ENCODE peak calls at places on chromosomes 4 and X, in five cellular contexts. One of them, this sample, is unnamed.

GRCh38 chrX:153598541-153599191 is at the start of gene CCNQ:
- DNase-seq in transverse colon: peak
- DNase-seq in cardiac muscle cell: peak
- DNase-seq in progenitor cell of endocrine pancreas: no peak
- DNase-seq in nephron progenitor cell: peak
- DNase-seq in this sample: no peak

GRCh38 chr4:94523617-94524016 is 71.9 kb downstream of the PDLIM5 start:
- DNase-seq in transverse colon: no peak
- DNase-seq in nephron progenitor cell: no peak
- DNase-seq in progenitor cell of endocrine pancreas: no peak
- DNase-seq in cardiac muscle cell: no peak
- DNase-seq in this sample: no peak

GRCh38 chrX:25144043-25144940 is 128.5 kb upstream of the ARX start:
- DNase-seq in transverse colon: peak
- DNase-seq in cardiac muscle cell: peak
- DNase-seq in nephron progenitor cell: peak
- DNase-seq in progenitor cell of endocrine pancreas: peak
- DNase-seq in this sample: peak

GRCh38 chr4:82519776-82520175 is 42.0 kb downstream of the TMEM150C start:
- DNase-seq in transverse colon: no peak
- DNase-seq in progenitor cell of endocrine pancreas: no peak
- DNase-seq in nephron progenitor cell: no peak
- DNase-seq in cardiac muscle cell: no peak
- DNase-seq in this sample: no peak

GRCh38 chrX:44017726-44018125 is 44.5 kb upstream of the NDP start:
- DNase-seq in progenitor cell of endocrine pancreas: no peak
- DNase-seq in cardiac muscle cell: no peak
- DNase-seq in nephron progenitor cell: no peak
- DNase-seq in transverse colon: no peak
- DNase-seq in this sample: no peak

GRCh38 chr4:186019264-186019663 is 49.7 kb upstream of the TLR3 start:
- DNase-seq in progenitor cell of endocrine pancreas: no peak
- DNase-seq in cardiac muscle cell: no peak
- DNase-seq in nephron progenitor cell: no peak
- DNase-seq in transverse colon: no peak
- DNase-seq in this sample: no peak

GRCh38 chr4:65007841-65008439 is 598.7 kb upstream of the TECRL start:
- DNase-seq in progenitor cell of endocrine pancreas: peak
- DNase-seq in cardiac muscle cell: peak
- DNase-seq in transverse colon: no peak
- DNase-seq in nephron progenitor cell: peak
- DNase-seq in this sample: peak

GRCh38 chr4:42786350-42787070 is 106.0 kb upstream of the GRXCR1 start:
- DNase-seq in nephron progenitor cell: no peak
- DNase-seq in transverse colon: no peak
- DNase-seq in progenitor cell of endocrine pancreas: no peak
- DNase-seq in cardiac muscle cell: peak
- DNase-seq in this sample: no peak

GRCh38 chrX:44484607-44485146 is 58.0 kb downstream of the FUNDC1 start:
- DNase-seq in progenitor cell of endocrine pancreas: no peak
- DNase-seq in nephron progenitor cell: no peak
- DNase-seq in transverse colon: no peak
- DNase-seq in cardiac muscle cell: no peak
- DNase-seq in this sample: no peak

GRCh38 chrX:14038375-14039077 is 8.8 kb upstream of the GEMIN8 start:
- DNase-seq in nephron progenitor cell: no peak
- DNase-seq in progenitor cell of endocrine pancreas: no peak
- DNase-seq in transverse colon: no peak
- DNase-seq in cardiac muscle cell: no peak
- DNase-seq in this sample: no peak

GRCh38 chrX:42127563-42127962 is 204.2 kb upstream of the CASK start:
- DNase-seq in cardiac muscle cell: no peak
- DNase-seq in nephron progenitor cell: no peak
- DNase-seq in transverse colon: no peak
- DNase-seq in progenitor cell of endocrine pancreas: no peak
- DNase-seq in this sample: no peak

GRCh38 chrX:152861826-152862225 is 31.0 kb downstream of the NSDHL start:
- DNase-seq in progenitor cell of endocrine pancreas: no peak
- DNase-seq in transverse colon: no peak
- DNase-seq in nephron progenitor cell: no peak
- DNase-seq in cardiac muscle cell: no peak
- DNase-seq in this sample: no peak

GRCh38 chr4:94603170-94603747 is 151.5 kb downstream of the PDLIM5 start:
- DNase-seq in progenitor cell of endocrine pancreas: no peak
- DNase-seq in nephron progenitor cell: no peak
- DNase-seq in cardiac muscle cell: no peak
- DNase-seq in transverse colon: no peak
- DNase-seq in this sample: no peak

GRCh38 chrX:45851434-45851991 is 650.8 kb upstream of the DIPK2B start:
- DNase-seq in cardiac muscle cell: peak
- DNase-seq in transverse colon: peak
- DNase-seq in nephron progenitor cell: peak
- DNase-seq in progenitor cell of endocrine pancreas: peak
- DNase-seq in this sample: peak

GRCh38 chrX:29308726-29309125 is 721.5 kb downstream of the IL1RAPL1 start:
- DNase-seq in nephron progenitor cell: no peak
- DNase-seq in progenitor cell of endocrine pancreas: no peak
- DNase-seq in transverse colon: no peak
- DNase-seq in cardiac muscle cell: no peak
- DNase-seq in this sample: no peak

GRCh38 chrX:36909584-36909983 is 98.6 kb upstream of the FAM47C start:
- DNase-seq in nephron progenitor cell: no peak
- DNase-seq in progenitor cell of endocrine pancreas: no peak
- DNase-seq in transverse colon: no peak
- DNase-seq in cardiac muscle cell: no peak
- DNase-seq in this sample: peak

GRCh38 chr4:26176621-26177121 is 144.1 kb upstream of the RBPJ start:
- DNase-seq in nephron progenitor cell: no peak
- DNase-seq in transverse colon: no peak
- DNase-seq in cardiac muscle cell: no peak
- DNase-seq in progenitor cell of endocrine pancreas: no peak
- DNase-seq in this sample: no peak

GRCh38 chr4:74431113-74431826 is 13.7 kb upstream of the AREG start:
- DNase-seq in cardiac muscle cell: peak
- DNase-seq in nephron progenitor cell: no peak
- DNase-seq in progenitor cell of endocrine pancreas: no peak
- DNase-seq in transverse colon: no peak
- DNase-seq in this sample: no peak

GRCh38 chrX:49192722-49193328 is 6.7 kb upstream of the PRICKLE3 start:
- DNase-seq in progenitor cell of endocrine pancreas: no peak
- DNase-seq in nephron progenitor cell: peak
- DNase-seq in transverse colon: no peak
- DNase-seq in cardiac muscle cell: no peak
- DNase-seq in this sample: no peak

GRCh38 chr4:37236165-37236564 is 8.4 kb upstream of the NWD2 start:
- DNase-seq in cardiac muscle cell: no peak
- DNase-seq in progenitor cell of endocrine pancreas: no peak
- DNase-seq in nephron progenitor cell: no peak
- DNase-seq in transverse colon: no peak
- DNase-seq in this sample: no peak

GRCh38 chr4:1047106-1047975 is 35.9 kb downstream of the FGFRL1 start:
- DNase-seq in transverse colon: peak
- DNase-seq in progenitor cell of endocrine pancreas: no peak
- DNase-seq in cardiac muscle cell: no peak
- DNase-seq in nephron progenitor cell: no peak
- DNase-seq in this sample: peak

GRCh38 chr4:36198068-36198808 is 46.1 kb downstream of the ARAP2 start:
- DNase-seq in cardiac muscle cell: no peak
- DNase-seq in nephron progenitor cell: no peak
- DNase-seq in progenitor cell of endocrine pancreas: no peak
- DNase-seq in transverse colon: no peak
- DNase-seq in this sample: no peak

GRCh38 chrX:53441531-53442321 is 7.6 kb upstream of the HSD17B10 start:
- DNase-seq in cardiac muscle cell: peak
- DNase-seq in progenitor cell of endocrine pancreas: peak
- DNase-seq in transverse colon: peak
- DNase-seq in nephron progenitor cell: peak
- DNase-seq in this sample: peak

GRCh38 chr4:26044524-26044923 is 130.5 kb downstream of the SMIM20 start:
- DNase-seq in nephron progenitor cell: no peak
- DNase-seq in transverse colon: no peak
- DNase-seq in cardiac muscle cell: no peak
- DNase-seq in progenitor cell of endocrine pancreas: no peak
- DNase-seq in this sample: no peak

GRCh38 chr4:47145630-47146029 is 114.3 kb downstream of the GABRB1 start:
- DNase-seq in progenitor cell of endocrine pancreas: no peak
- DNase-seq in cardiac muscle cell: no peak
- DNase-seq in nephron progenitor cell: no peak
- DNase-seq in transverse colon: no peak
- DNase-seq in this sample: no peak

GRCh38 chr4:13605330-13605729 is 22.2 kb downstream of the BOD1L1 start:
- DNase-seq in nephron progenitor cell: no peak
- DNase-seq in transverse colon: no peak
- DNase-seq in cardiac muscle cell: no peak
- DNase-seq in progenitor cell of endocrine pancreas: no peak
- DNase-seq in this sample: no peak

GRCh38 chr4:174580597-174580996 is 58.3 kb upstream of the HPGD start:
- DNase-seq in nephron progenitor cell: no peak
- DNase-seq in progenitor cell of endocrine pancreas: no peak
- DNase-seq in transverse colon: no peak
- DNase-seq in cardiac muscle cell: no peak
- DNase-seq in this sample: no peak

GRCh38 chr4:41212221-41213203 is 1.8 kb downstream of the APBB2 start:
- DNase-seq in progenitor cell of endocrine pancreas: no peak
- DNase-seq in nephron progenitor cell: no peak
- DNase-seq in cardiac muscle cell: peak
- DNase-seq in transverse colon: peak
- DNase-seq in this sample: peak

GRCh38 chr4:151340751-151341385 is 15.5 kb upstream of the SH3D19 start:
- DNase-seq in progenitor cell of endocrine pancreas: no peak
- DNase-seq in nephron progenitor cell: no peak
- DNase-seq in cardiac muscle cell: no peak
- DNase-seq in transverse colon: peak
- DNase-seq in this sample: no peak

GRCh38 chrX:22060451-22060940 is 28.4 kb downstream of the PHEX start:
- DNase-seq in transverse colon: no peak
- DNase-seq in cardiac muscle cell: no peak
- DNase-seq in nephron progenitor cell: no peak
- DNase-seq in progenitor cell of endocrine pancreas: no peak
- DNase-seq in this sample: no peak

GRCh38 chrX:1453390-1453783 is 678 bp upstream of the ASMTL start:
- DNase-seq in nephron progenitor cell: no peak
- DNase-seq in cardiac muscle cell: no peak
- DNase-seq in transverse colon: no peak
- DNase-seq in progenitor cell of endocrine pancreas: no peak
- DNase-seq in this sample: no peak

GRCh38 chr4:130183096-130183495 is 1087.1 kb downstream of the C4orf33 start:
- DNase-seq in cardiac muscle cell: no peak
- DNase-seq in nephron progenitor cell: no peak
- DNase-seq in transverse colon: no peak
- DNase-seq in progenitor cell of endocrine pancreas: no peak
- DNase-seq in this sample: no peak

GRCh38 chr4:30525662-30526061 is 194.5 kb upstream of the PCDH7 start:
- DNase-seq in progenitor cell of endocrine pancreas: no peak
- DNase-seq in nephron progenitor cell: no peak
- DNase-seq in cardiac muscle cell: no peak
- DNase-seq in transverse colon: no peak
- DNase-seq in this sample: no peak

GRCh38 chr4:117154251-117154650 is 68.9 kb upstream of the TRAM1L1 start:
- DNase-seq in nephron progenitor cell: no peak
- DNase-seq in cardiac muscle cell: no peak
- DNase-seq in transverse colon: no peak
- DNase-seq in progenitor cell of endocrine pancreas: no peak
- DNase-seq in this sample: no peak

GRCh38 chr4:152356428-152357034 is 179.4 kb downstream of the FBXW7 start:
- DNase-seq in nephron progenitor cell: no peak
- DNase-seq in transverse colon: no peak
- DNase-seq in cardiac muscle cell: no peak
- DNase-seq in progenitor cell of endocrine pancreas: no peak
- DNase-seq in this sample: no peak
- TF ChIP-seq CTCF in nephron progenitor cell: no peak
- TF ChIP-seq CTCF in transverse colon: no peak
- TF ChIP-seq CTCF in cardiac muscle cell: no peak
- TF ChIP-seq CTCF in progenitor cell of endocrine pancreas: no peak
- TF ChIP-seq CTCF in this sample: no peak

GRCh38 chr4:2178986-2179385 is 62.9 kb downstream of the HAUS3 start:
- DNase-seq in cardiac muscle cell: no peak
- DNase-seq in progenitor cell of endocrine pancreas: no peak
- DNase-seq in transverse colon: no peak
- DNase-seq in nephron progenitor cell: no peak
- DNase-seq in this sample: no peak

GRCh38 chr4:2175990-2176698 is 65.8 kb downstream of the HAUS3 start:
- DNase-seq in nephron progenitor cell: no peak
- DNase-seq in transverse colon: no peak
- DNase-seq in cardiac muscle cell: no peak
- DNase-seq in progenitor cell of endocrine pancreas: no peak
- DNase-seq in this sample: no peak

GRCh38 chr4:2180410-2180809 is 61.5 kb downstream of the HAUS3 start:
- DNase-seq in transverse colon: no peak
- DNase-seq in cardiac muscle cell: no peak
- DNase-seq in nephron progenitor cell: no peak
- DNase-seq in progenitor cell of endocrine pancreas: no peak
- DNase-seq in this sample: no peak

GRCh38 chr4:2179717-2180116 is 62.2 kb downstream of the HAUS3 start:
- DNase-seq in transverse colon: no peak
- DNase-seq in progenitor cell of endocrine pancreas: no peak
- DNase-seq in cardiac muscle cell: peak
- DNase-seq in nephron progenitor cell: no peak
- DNase-seq in this sample: no peak

DNA sequence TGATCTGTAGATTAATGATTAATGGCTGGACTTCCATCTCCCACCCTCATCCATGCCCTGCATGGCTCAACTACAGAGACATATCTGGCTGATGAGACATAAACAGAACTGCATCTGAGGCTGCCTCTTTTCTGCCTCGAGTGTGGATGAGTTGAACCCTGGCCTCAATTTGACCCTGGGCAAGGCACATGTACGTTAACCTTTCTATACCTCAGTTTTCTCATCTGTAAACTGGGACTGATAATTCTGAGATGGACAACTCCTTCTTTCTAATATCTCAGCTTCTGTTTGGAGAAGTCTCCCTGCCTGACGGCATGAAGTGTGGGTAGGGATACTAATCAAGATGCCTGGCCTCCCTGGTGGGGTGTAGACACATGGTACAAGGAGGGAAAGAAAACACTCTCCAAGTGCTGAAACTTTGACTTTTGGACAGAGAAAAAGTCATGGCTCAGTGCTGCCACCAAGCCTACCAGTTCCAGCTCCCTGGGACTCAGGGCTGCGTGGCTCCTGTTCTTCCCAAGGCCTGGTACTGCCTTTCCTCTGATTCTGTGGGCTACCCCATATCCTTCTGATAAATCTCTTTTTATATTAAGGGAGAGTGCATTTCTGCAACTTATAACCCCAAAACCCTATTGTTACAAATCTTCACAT is 64.4 kb downstream of the HAUS3 start:
- DNase-seq in cardiac muscle cell: peak
- DNase-seq in transverse colon: no peak
- DNase-seq in nephron progenitor cell: no peak
- DNase-seq in progenitor cell of endocrine pancreas: no peak
- DNase-seq in this sample: no peak
- TF ChIP-seq CTCF in cardiac muscle cell: peak
- TF ChIP-seq CTCF in transverse colon: no peak
- TF ChIP-seq CTCF in nephron progenitor cell: no peak
- TF ChIP-seq CTCF in progenitor cell of endocrine pancreas: no peak
- TF ChIP-seq CTCF in this sample: no peak

GRCh38 chr4:113908829-113909228 is 70.6 kb downstream of the ARSJ start:
- DNase-seq in transverse colon: no peak
- DNase-seq in progenitor cell of endocrine pancreas: no peak
- DNase-seq in cardiac muscle cell: no peak
- DNase-seq in nephron progenitor cell: no peak
- DNase-seq in this sample: no peak
- TF ChIP-seq CTCF in transverse colon: no peak
- TF ChIP-seq CTCF in progenitor cell of endocrine pancreas: no peak
- TF ChIP-seq CTCF in cardiac muscle cell: no peak
- TF ChIP-seq CTCF in nephron progenitor cell: no peak
- TF ChIP-seq CTCF in this sample: no peak

GRCh38 chr4:178577933-178578332 is 1135.7 kb upstream of the AGA start:
- DNase-seq in cardiac muscle cell: peak
- DNase-seq in nephron progenitor cell: no peak
- DNase-seq in transverse colon: no peak
- DNase-seq in progenitor cell of endocrine pancreas: no peak
- DNase-seq in this sample: no peak
- TF ChIP-seq CTCF in cardiac muscle cell: no peak
- TF ChIP-seq CTCF in nephron progenitor cell: peak
- TF ChIP-seq CTCF in transverse colon: no peak
- TF ChIP-seq CTCF in progenitor cell of endocrine pancreas: no peak
- TF ChIP-seq CTCF in this sample: no peak